ENCODE peak calls at places on chromosomes 3 and 15, in four cellular contexts. One of them, this sample, is unnamed.

GRCh38 chr3:97148891-97149290 is 334.5 kb downstream of the EPHA6 start:
- DNase-seq in lower lobe of right lung: no peak
- DNase-seq in breast epithelium: no peak
- DNase-seq in endothelial cell of umbilical vein: no peak
- DNase-seq in this sample: no peak

GRCh38 chr3:185215873-185216586 is 37.8 kb downstream of the EHHADH start:
- DNase-seq in lower lobe of right lung: no peak
- DNase-seq in breast epithelium: no peak
- DNase-seq in endothelial cell of umbilical vein: peak; percentile 55
- DNase-seq in this sample: no peak

GRCh38 chr15:58271410-58271809 is 133.2 kb downstream of the AQP9 start:
- DNase-seq in lower lobe of right lung: no peak
- DNase-seq in breast epithelium: no peak
- DNase-seq in endothelial cell of umbilical vein: no peak
- DNase-seq in this sample: no peak

GRCh38 chr3:69881756-69882428 is 117.6 kb upstream of the SAMMSON start:
- DNase-seq in lower lobe of right lung: no peak
- DNase-seq in breast epithelium: no peak
- DNase-seq in endothelial cell of umbilical vein: no peak
- DNase-seq in this sample: peak; percentile 5

GRCh38 chr3:115713247-115713646 is 89.9 kb downstream of the GAP43 start:
- DNase-seq in lower lobe of right lung: peak; percentile 65
- DNase-seq in breast epithelium: no peak
- DNase-seq in endothelial cell of umbilical vein: no peak
- DNase-seq in this sample: peak; percentile 6

GRCh38 chr3:10485380-10485779 is 20.0 kb downstream of the ATP2B2 start:
- DNase-seq in lower lobe of right lung: no peak
- DNase-seq in breast epithelium: no peak
- DNase-seq in endothelial cell of umbilical vein: no peak
- DNase-seq in this sample: no peak

GRCh38 chr3:126921425-126921824 is 61.5 kb upstream of the PLXNA1 start:
- DNase-seq in lower lobe of right lung: no peak
- DNase-seq in breast epithelium: no peak
- DNase-seq in endothelial cell of umbilical vein: peak; percentile 81
- DNase-seq in this sample: no peak

GRCh38 chr15:62389887-62390792 is 225.1 kb upstream of the C2CD4B start:
- DNase-seq in lower lobe of right lung: peak; percentile 78
- DNase-seq in breast epithelium: peak; percentile 21
- DNase-seq in endothelial cell of umbilical vein: peak; percentile 74
- DNase-seq in this sample: peak; percentile 81

GRCh38 chr3:119559441-119559963 is at the start of gene CD80:
- DNase-seq in lower lobe of right lung: peak; percentile 59
- DNase-seq in breast epithelium: no peak
- DNase-seq in endothelial cell of umbilical vein: peak; percentile 41
- DNase-seq in this sample: peak; percentile 31

GRCh38 chr15:68312701-68313204 is 35.2 kb downstream of the FEM1B start:
- DNase-seq in lower lobe of right lung: no peak
- DNase-seq in breast epithelium: peak; percentile 18
- DNase-seq in endothelial cell of umbilical vein: no peak
- DNase-seq in this sample: no peak

GRCh38 chr3:194097141-194097880 is 38.6 kb upstream of the HES1 start:
- DNase-seq in lower lobe of right lung: no peak
- DNase-seq in breast epithelium: peak; percentile 37
- DNase-seq in endothelial cell of umbilical vein: no peak
- DNase-seq in this sample: no peak

GRCh38 chr3:146540236-146540635 is 4.2 kb downstream of the PLSCR1 start:
- DNase-seq in lower lobe of right lung: no peak
- DNase-seq in breast epithelium: no peak
- DNase-seq in endothelial cell of umbilical vein: no peak
- DNase-seq in this sample: no peak

GRCh38 chr3:52495777-52496602 is 852 bp downstream of the STAB1 start:
- DNase-seq in lower lobe of right lung: no peak
- DNase-seq in breast epithelium: no peak
- DNase-seq in endothelial cell of umbilical vein: peak; percentile 82
- DNase-seq in this sample: peak; percentile 57

GRCh38 chr3:152267319-152267689 is 1.4 kb upstream of the MBNL1 start:
- DNase-seq in lower lobe of right lung: no peak
- DNase-seq in breast epithelium: no peak
- DNase-seq in endothelial cell of umbilical vein: peak; percentile 50
- DNase-seq in this sample: no peak

GRCh38 chr15:28885630-28886430 is at the start of gene APBA2:
- DNase-seq in lower lobe of right lung: no peak
- DNase-seq in breast epithelium: no peak
- DNase-seq in endothelial cell of umbilical vein: no peak
- DNase-seq in this sample: peak; percentile 22

GRCh38 chr3:104696470-104696869 is 670.2 kb upstream of the ALCAM start:
- DNase-seq in lower lobe of right lung: no peak
- DNase-seq in breast epithelium: no peak
- DNase-seq in endothelial cell of umbilical vein: no peak
- DNase-seq in this sample: no peak

GRCh38 chr3:125110016-125110875 is 54.4 kb upstream of the HEG1 start:
- DNase-seq in lower lobe of right lung: no peak
- DNase-seq in breast epithelium: no peak
- DNase-seq in endothelial cell of umbilical vein: no peak
- DNase-seq in this sample: peak; percentile 37

GRCh38 chr3:56985460-56986327 is 74.8 kb upstream of the SPATA12 start:
- DNase-seq in lower lobe of right lung: no peak
- DNase-seq in breast epithelium: no peak
- DNase-seq in endothelial cell of umbilical vein: no peak
- DNase-seq in this sample: no peak

GRCh38 chr3:156681003-156681402 is 6.6 kb downstream of the TIPARP start:
- DNase-seq in lower lobe of right lung: no peak
- DNase-seq in breast epithelium: peak; percentile 69
- DNase-seq in endothelial cell of umbilical vein: peak; percentile 64
- DNase-seq in this sample: peak; percentile 38

GRCh38 chr3:12959838-12960378 is 113.3 kb downstream of the IQSEC1 start:
- DNase-seq in lower lobe of right lung: peak; percentile 65
- DNase-seq in breast epithelium: no peak
- DNase-seq in endothelial cell of umbilical vein: peak; percentile 39
- DNase-seq in this sample: no peak

GRCh38 chr3:16102905-16103364 is 71.5 kb upstream of the GALNT15 start:
- DNase-seq in lower lobe of right lung: no peak
- DNase-seq in breast epithelium: no peak
- DNase-seq in endothelial cell of umbilical vein: no peak
- DNase-seq in this sample: no peak
- H3K27ac ChIP-seq in lower lobe of right lung: peak overlapping the region; percentile 19
- H3K27ac ChIP-seq in breast epithelium: peak overlapping the region; percentile 73
- H3K27ac ChIP-seq in endothelial cell of umbilical vein: no peak overlapping the region
- H3K27ac ChIP-seq in this sample: no peak overlapping the region

GRCh38 chr3:196643761-196644160 is 4.3 kb downstream of the NRROS start:
- DNase-seq in lower lobe of right lung: no peak
- DNase-seq in breast epithelium: no peak
- DNase-seq in endothelial cell of umbilical vein: no peak
- DNase-seq in this sample: no peak
- H3K4me1 ChIP-seq in lower lobe of right lung: peaks cover 42% of the 10 kb centered on the region
- H3K4me1 ChIP-seq in breast epithelium: no peaks in the 10 kb centered on the region
- H3K4me1 ChIP-seq in endothelial cell of umbilical vein: peaks cover 12% of the 10 kb centered on the region
- H3K4me1 ChIP-seq in this sample: no peaks in the 10 kb centered on the region

GRCh38 chr15:75533945-75534344 is 45.2 kb downstream of the PTPN9 start:
- DNase-seq in lower lobe of right lung: no peak
- DNase-seq in breast epithelium: no peak
- DNase-seq in endothelial cell of umbilical vein: no peak
- DNase-seq in this sample: no peak

GRCh38 chr15:75532413-75533250 is 46.5 kb downstream of the PTPN9 start:
- DNase-seq in lower lobe of right lung: no peak
- DNase-seq in breast epithelium: peak; percentile 44
- DNase-seq in endothelial cell of umbilical vein: peak; percentile 91
- DNase-seq in this sample: peak; percentile 13

GRCh38 chr15:75530169-75530568 is 48.9 kb downstream of the PTPN9 start:
- DNase-seq in lower lobe of right lung: no peak
- DNase-seq in breast epithelium: no peak
- DNase-seq in endothelial cell of umbilical vein: no peak
- DNase-seq in this sample: no peak

DNA sequence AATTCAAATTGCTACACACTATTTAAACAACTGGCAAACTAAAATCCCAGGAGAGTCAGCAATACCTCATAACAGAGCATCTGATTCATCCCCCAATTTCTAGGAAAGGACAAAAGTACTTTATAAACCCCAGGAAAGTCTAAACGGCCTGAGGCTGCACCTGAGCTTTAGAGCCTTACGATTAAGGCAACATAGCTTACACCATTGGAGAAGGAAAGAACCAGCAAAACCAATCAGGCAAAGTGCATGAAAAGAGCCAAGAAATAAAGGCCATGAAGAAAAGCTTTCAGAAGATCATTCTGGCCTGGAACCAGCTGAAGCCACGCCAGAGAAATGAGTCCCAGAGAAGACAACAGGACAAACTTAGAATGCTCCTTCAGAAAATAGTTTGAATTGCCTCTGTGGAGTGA is 48.1 kb downstream of the PTPN9 start:
- DNase-seq in lower lobe of right lung: no peak
- DNase-seq in breast epithelium: peak; percentile 64
- DNase-seq in endothelial cell of umbilical vein: no peak
- DNase-seq in this sample: peak; percentile 6
- H3K4me3 ChIP-seq in lower lobe of right lung: no peak overlapping the region
- H3K4me3 ChIP-seq in breast epithelium: peak overlapping the region; percentile 26
- H3K4me3 ChIP-seq in endothelial cell of umbilical vein: no peak overlapping the region
- H3K4me3 ChIP-seq in this sample: no peak overlapping the region

GRCh38 chr3:61945657-61946056 is 384.3 kb downstream of the PTPRG start:
- DNase-seq in lower lobe of right lung: no peak
- DNase-seq in breast epithelium: no peak
- DNase-seq in endothelial cell of umbilical vein: no peak
- DNase-seq in this sample: no peak

GRCh38 chr3:61944736-61945135 is 383.4 kb downstream of the PTPRG start:
- DNase-seq in lower lobe of right lung: no peak
- DNase-seq in breast epithelium: no peak
- DNase-seq in endothelial cell of umbilical vein: no peak
- DNase-seq in this sample: no peak

GRCh38 chr3:61946925-61947324 is 385.6 kb downstream of the PTPRG start:
- DNase-seq in lower lobe of right lung: no peak
- DNase-seq in breast epithelium: no peak
- DNase-seq in endothelial cell of umbilical vein: no peak
- DNase-seq in this sample: no peak

GRCh38 chr3:61948699-61949305 is 387.4 kb downstream of the PTPRG start:
- DNase-seq in lower lobe of right lung: no peak
- DNase-seq in breast epithelium: no peak
- DNase-seq in endothelial cell of umbilical vein: no peak
- DNase-seq in this sample: no peak

GRCh38 chr3:61947456-61947855 is 386.1 kb downstream of the PTPRG start:
- DNase-seq in lower lobe of right lung: no peak
- DNase-seq in breast epithelium: no peak
- DNase-seq in endothelial cell of umbilical vein: no peak
- DNase-seq in this sample: no peak
- H3K27ac ChIP-seq in lower lobe of right lung: no peak overlapping the region
- H3K27ac ChIP-seq in breast epithelium: no peak overlapping the region
- H3K27ac ChIP-seq in endothelial cell of umbilical vein: no peak overlapping the region
- H3K27ac ChIP-seq in this sample: no peak overlapping the region

GRCh38 chr15:67135494-67135893 is 70.1 kb downstream of the SMAD3 start:
- DNase-seq in lower lobe of right lung: no peak
- DNase-seq in breast epithelium: no peak
- DNase-seq in endothelial cell of umbilical vein: peak; percentile 61
- DNase-seq in this sample: no peak
- H3K4me1 ChIP-seq in lower lobe of right lung: peaks cover 89% of the 10 kb centered on the region
- H3K4me1 ChIP-seq in breast epithelium: no peaks in the 10 kb centered on the region
- H3K4me1 ChIP-seq in endothelial cell of umbilical vein: peaks cover 90% of the 10 kb centered on the region
- H3K4me1 ChIP-seq in this sample: peaks cover 12% of the 10 kb centered on the region

DNA sequence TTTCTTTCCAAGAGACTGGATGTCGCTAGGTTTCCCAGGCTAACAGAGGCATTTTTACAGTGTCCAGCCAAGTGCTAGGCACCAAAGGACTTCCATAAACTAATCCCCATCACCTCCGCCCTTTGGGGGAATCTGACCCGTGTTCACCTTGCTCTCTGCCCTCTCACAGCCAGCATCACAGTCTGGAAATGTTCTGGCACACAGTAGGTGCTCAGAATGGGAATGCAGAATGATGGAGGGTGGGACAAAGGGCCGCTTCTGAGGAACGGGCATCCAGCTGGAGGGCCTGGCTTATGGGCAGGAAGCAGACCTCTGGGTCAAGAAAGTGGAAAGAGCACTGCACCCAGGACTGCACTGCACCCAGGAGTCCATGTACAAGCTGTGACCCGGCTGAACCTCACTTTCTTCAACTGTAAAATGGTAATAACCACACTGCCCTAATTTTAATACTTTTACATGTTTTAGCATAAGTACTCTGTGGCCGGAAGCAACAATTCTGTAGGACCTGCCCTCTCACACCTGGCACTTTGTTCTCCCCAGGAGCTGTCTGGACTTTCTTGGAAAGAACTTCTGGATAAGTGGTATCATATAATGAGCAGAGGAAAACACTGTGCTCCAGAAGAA is 901 bp upstream of the NMB start:
- DNase-seq in lower lobe of right lung: no peak
- DNase-seq in breast epithelium: no peak
- DNase-seq in endothelial cell of umbilical vein: no peak
- DNase-seq in this sample: no peak
- H3K4me3 ChIP-seq in lower lobe of right lung: peak overlapping the region; percentile 68
- H3K4me3 ChIP-seq in breast epithelium: peak overlapping the region; percentile 76
- H3K4me3 ChIP-seq in endothelial cell of umbilical vein: no peak overlapping the region
- H3K4me3 ChIP-seq in this sample: peak overlapping the region; percentile 61

This sample was measured in SJCRH30.